ENCODE peak calls at places on chromosomes 5 and 9, in six cellular contexts. D is AG09309, I is A549, Z is esophagus squamous epithelium, V is GM06990, N is cardiac muscle cell. F is an unnamed sample.

GRCh38 chr9:4235951-4236804 is 63.7 kb downstream of the GLIS3 start:
- DNase-seq in D (peak), I (peak), Z (no peak), V (no peak), N (no peak), F (no peak)

GRCh38 chr9:100700689-100701318 is 122.9 kb downstream of the CAVIN4 start:
- DNase-seq in D (no peak), I (peak), Z (no peak), V (no peak), N (peak), F (peak)

GRCh38 chr9:131502781-131503625 is at the start of gene POMT1:
- DNase-seq in D (peak), I (peak), Z (peak), V (peak), N (peak), F (peak)

GRCh38 chr5:40853632-40854192 is 12.5 kb downstream of the CARD6 start:
- DNase-seq in D (no peak), I (no peak), Z (no peak), V (no peak), N (no peak), F (no peak)

GRCh38 chr5:59790399-59791130 is 103.0 kb downstream of the PDE4D start:
- DNase-seq in D (no peak), I (peak), Z (no peak), V (no peak), N (no peak), F (no peak)

GRCh38 chr9:134218230-134218629 is 53.9 kb upstream of the RNU6ATAC start:
- DNase-seq in D (no peak), I (no peak), Z (no peak), V (no peak), N (no peak), F (no peak)

GRCh38 chr5:81631124-81631523 is 119.8 kb downstream of the SSBP2 start:
- DNase-seq in D (no peak), I (no peak), Z (no peak), V (peak), N (no peak), F (no peak)

GRCh38 chr5:39547548-39548154 is 122.9 kb upstream of the DAB2 start:
- DNase-seq in D (peak), I (peak), Z (no peak), V (no peak), N (peak), F (peak)

GRCh38 chr5:157961176-157961575 is 102.2 kb upstream of the CLINT1 start:
- DNase-seq in D (no peak), I (no peak), Z (no peak), V (no peak), N (peak), F (no peak)

GRCh38 chr5:43420241-43420640 is 8.1 kb upstream of the CCL28 start:
- DNase-seq in D (no peak), I (no peak), Z (no peak), V (no peak), N (no peak), F (no peak)

GRCh38 chr9:88425538-88425950 is 37.3 kb downstream of the SPIN1 start:
- DNase-seq in D (no peak), I (peak), Z (no peak), V (no peak), N (no peak), F (no peak)

GRCh38 chr9:126169736-126170135 is 156.9 kb upstream of the MVB12B start:
- DNase-seq in D (no peak), I (no peak), Z (no peak), V (no peak), N (no peak), F (no peak)

GRCh38 chr9:93299418-93300174 is 115.7 kb downstream of the WNK2 start:
- DNase-seq in D (no peak), I (no peak), Z (no peak), V (no peak), N (no peak), F (peak)

GRCh38 chr9:133928248-133928764 is 63.8 kb downstream of the VAV2 start:
- DNase-seq in D (no peak), I (no peak), Z (no peak), V (no peak), N (no peak), F (no peak)

GRCh38 chr9:98961513-98962180 is 17.9 kb downstream of the COL15A1 start:
- DNase-seq in D (no peak), I (no peak), Z (no peak), V (no peak), N (no peak), F (no peak)

GRCh38 chr9:87792831-87793288 is 66.9 kb downstream of the CTSL start:
- DNase-seq in D (peak), I (peak), Z (no peak), V (peak), N (no peak), F (peak)

GRCh38 chr5:20113930-20114329 is 125.9 kb upstream of the CDH18 start:
- DNase-seq in D (no peak), I (no peak), Z (no peak), V (no peak), N (no peak), F (no peak)